ENCODE peak calls at places on chromosomes 12 and 14, in five cellular contexts. One of them, this sample, is unnamed.

GRCh38 chr14:71050227-71050823 is 143.1 kb downstream of the PCNX1 start:
- DNase-seq in cardiac muscle cell: peak
- DNase-seq in choroid plexus epithelial cell: peak
- DNase-seq in skeletal muscle cell: no peak
- DNase-seq in brain microvascular endothelial cell: no peak
- DNase-seq in this sample: no peak

GRCh38 chr12:6697584-6698351 is 2.8 kb downstream of the PIANP start:
- DNase-seq in brain microvascular endothelial cell: peak
- DNase-seq in cardiac muscle cell: peak
- DNase-seq in choroid plexus epithelial cell: peak
- DNase-seq in skeletal muscle cell: no peak
- DNase-seq in this sample: no peak

GRCh38 chr14:77498120-77498979 is at the start of gene ISM2:
- DNase-seq in choroid plexus epithelial cell: peak
- DNase-seq in cardiac muscle cell: peak
- DNase-seq in skeletal muscle cell: no peak
- DNase-seq in brain microvascular endothelial cell: peak
- DNase-seq in this sample: no peak

GRCh38 chr12:38921025-38921677 is 15.8 kb upstream of the CPNE8 start:
- DNase-seq in choroid plexus epithelial cell: peak
- DNase-seq in brain microvascular endothelial cell: peak
- DNase-seq in cardiac muscle cell: peak
- DNase-seq in skeletal muscle cell: no peak
- DNase-seq in this sample: no peak

GRCh38 chr14:24425704-24426103 is 3.8 kb downstream of the CBLN3 start:
- DNase-seq in choroid plexus epithelial cell: peak
- DNase-seq in skeletal muscle cell: peak
- DNase-seq in cardiac muscle cell: peak
- DNase-seq in brain microvascular endothelial cell: peak
- DNase-seq in this sample: no peak

GRCh38 chr14:54300881-54301280 is 95.9 kb upstream of the CDKN3 start:
- DNase-seq in cardiac muscle cell: no peak
- DNase-seq in choroid plexus epithelial cell: no peak
- DNase-seq in brain microvascular endothelial cell: no peak
- DNase-seq in skeletal muscle cell: no peak
- DNase-seq in this sample: no peak

GRCh38 chr12:125001636-125002035 is 8.2 kb downstream of the BRI3BP start:
- DNase-seq in choroid plexus epithelial cell: no peak
- DNase-seq in brain microvascular endothelial cell: no peak
- DNase-seq in skeletal muscle cell: no peak
- DNase-seq in cardiac muscle cell: no peak
- DNase-seq in this sample: no peak

GRCh38 chr12:27305673-27306504 is 26.7 kb upstream of the BMAL2 start:
- DNase-seq in cardiac muscle cell: peak
- DNase-seq in skeletal muscle cell: no peak
- DNase-seq in choroid plexus epithelial cell: peak
- DNase-seq in brain microvascular endothelial cell: no peak
- DNase-seq in this sample: no peak

GRCh38 chr14:93430889-93431670 is at the start of gene UNC79:
- DNase-seq in brain microvascular endothelial cell: peak
- DNase-seq in skeletal muscle cell: no peak
- DNase-seq in choroid plexus epithelial cell: peak
- DNase-seq in cardiac muscle cell: peak
- DNase-seq in this sample: no peak

GRCh38 chr12:28099862-28100261 is 90.4 kb upstream of the CCDC91 start:
- DNase-seq in choroid plexus epithelial cell: no peak
- DNase-seq in brain microvascular endothelial cell: no peak
- DNase-seq in cardiac muscle cell: no peak
- DNase-seq in skeletal muscle cell: no peak
- DNase-seq in this sample: no peak

GRCh38 chr12:30640392-30640791 is 55.3 kb downstream of the IPO8 start:
- DNase-seq in cardiac muscle cell: no peak
- DNase-seq in brain microvascular endothelial cell: no peak
- DNase-seq in choroid plexus epithelial cell: no peak
- DNase-seq in skeletal muscle cell: no peak
- DNase-seq in this sample: no peak

GRCh38 chr12:124927325-124928094 is 13.1 kb upstream of the UBC start:
- DNase-seq in skeletal muscle cell: no peak
- DNase-seq in choroid plexus epithelial cell: peak
- DNase-seq in brain microvascular endothelial cell: peak
- DNase-seq in cardiac muscle cell: peak
- DNase-seq in this sample: no peak

GRCh38 chr14:69093551-69094421 is 59.1 kb downstream of the DCAF5 start:
- DNase-seq in skeletal muscle cell: no peak
- DNase-seq in cardiac muscle cell: peak
- DNase-seq in choroid plexus epithelial cell: peak
- DNase-seq in brain microvascular endothelial cell: peak
- DNase-seq in this sample: no peak

GRCh38 chr12:113269257-113269943 is 48.1 kb downstream of the TPCN1 start:
- DNase-seq in cardiac muscle cell: no peak
- DNase-seq in skeletal muscle cell: no peak
- DNase-seq in choroid plexus epithelial cell: no peak
- DNase-seq in brain microvascular endothelial cell: no peak
- DNase-seq in this sample: no peak

GRCh38 chr12:111741235-111741812 is 25.4 kb upstream of the ALDH2 start:
- DNase-seq in skeletal muscle cell: no peak
- DNase-seq in brain microvascular endothelial cell: peak
- DNase-seq in choroid plexus epithelial cell: peak
- DNase-seq in cardiac muscle cell: peak
- DNase-seq in this sample: no peak

GRCh38 chr12:68180792-68181744 is 21.5 kb upstream of the IFNG start:
- DNase-seq in skeletal muscle cell: no peak
- DNase-seq in brain microvascular endothelial cell: no peak
- DNase-seq in cardiac muscle cell: peak
- DNase-seq in choroid plexus epithelial cell: peak
- DNase-seq in this sample: no peak

GRCh38 chr14:52150162-52150561 is 81.3 kb upstream of the NID2 start:
- DNase-seq in brain microvascular endothelial cell: no peak
- DNase-seq in skeletal muscle cell: no peak
- DNase-seq in cardiac muscle cell: no peak
- DNase-seq in choroid plexus epithelial cell: no peak
- DNase-seq in this sample: no peak

GRCh38 chr14:99215277-99215676 is 56.7 kb downstream of the BCL11B start:
- DNase-seq in choroid plexus epithelial cell: peak
- DNase-seq in skeletal muscle cell: peak
- DNase-seq in cardiac muscle cell: peak
- DNase-seq in brain microvascular endothelial cell: peak
- DNase-seq in this sample: peak

GRCh38 chr12:53048033-53048779 is 1.7 kb upstream of the TNS2 start:
- DNase-seq in brain microvascular endothelial cell: no peak
- DNase-seq in cardiac muscle cell: no peak
- DNase-seq in choroid plexus epithelial cell: no peak
- DNase-seq in skeletal muscle cell: no peak
- DNase-seq in this sample: no peak

GRCh38 chr14:95326987-95327386 is 7.3 kb upstream of the CLMN start:
- DNase-seq in skeletal muscle cell: no peak
- DNase-seq in brain microvascular endothelial cell: no peak
- DNase-seq in cardiac muscle cell: no peak
- DNase-seq in choroid plexus epithelial cell: no peak
- DNase-seq in this sample: no peak

GRCh38 chr14:31505411-31505810 is 17.6 kb upstream of the GPR33 start:
- DNase-seq in cardiac muscle cell: peak
- DNase-seq in brain microvascular endothelial cell: peak
- DNase-seq in choroid plexus epithelial cell: peak
- DNase-seq in skeletal muscle cell: peak
- DNase-seq in this sample: peak
- H3K4me3 ChIP-seq in cardiac muscle cell: no peak
- H3K4me3 ChIP-seq in brain microvascular endothelial cell: no peak
- H3K4me3 ChIP-seq in choroid plexus epithelial cell: no peak
- H3K4me3 ChIP-seq in skeletal muscle cell: no peak
- H3K4me3 ChIP-seq in this sample: no peak

DNA sequence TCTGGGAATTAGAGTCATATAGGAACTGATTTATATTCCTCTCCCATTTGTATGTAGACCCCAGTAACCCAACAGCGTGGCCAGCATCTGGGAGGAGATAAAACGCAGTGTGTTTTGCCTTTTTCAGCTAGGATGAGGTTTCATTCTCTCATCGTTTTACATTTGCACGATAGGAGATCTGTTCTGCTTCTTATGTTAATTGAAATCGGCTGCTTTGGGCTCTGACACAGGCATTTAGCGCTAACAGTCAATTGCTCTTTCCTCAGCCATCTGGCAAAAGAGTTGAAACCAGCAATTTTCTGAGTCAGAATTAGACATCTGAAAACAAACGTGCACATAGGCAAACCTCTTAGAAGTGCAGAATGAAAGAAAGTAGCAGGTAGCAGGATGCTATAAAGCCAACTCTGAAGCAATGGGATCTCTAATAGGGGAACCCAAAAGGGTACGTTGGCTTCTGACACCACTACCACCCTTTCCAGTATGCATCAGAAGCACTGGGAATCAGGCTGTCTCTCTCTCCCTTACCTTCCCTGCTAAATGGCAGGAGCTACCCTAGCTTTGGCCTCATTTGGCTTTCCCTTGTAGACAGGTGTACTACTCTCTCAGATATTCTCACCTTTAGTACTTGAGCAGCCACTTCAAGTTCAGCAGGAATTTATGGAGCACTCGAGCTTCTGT is 219.1 kb downstream of the PHLDA1 start:
- DNase-seq in brain microvascular endothelial cell: no peak
- DNase-seq in skeletal muscle cell: no peak
- DNase-seq in choroid plexus epithelial cell: peak
- DNase-seq in cardiac muscle cell: no peak
- DNase-seq in this sample: peak
- H3K4me3 ChIP-seq in brain microvascular endothelial cell: no peak
- H3K4me3 ChIP-seq in skeletal muscle cell: no peak
- H3K4me3 ChIP-seq in choroid plexus epithelial cell: no peak
- H3K4me3 ChIP-seq in cardiac muscle cell: no peak
- H3K4me3 ChIP-seq in this sample: peak

DNA sequence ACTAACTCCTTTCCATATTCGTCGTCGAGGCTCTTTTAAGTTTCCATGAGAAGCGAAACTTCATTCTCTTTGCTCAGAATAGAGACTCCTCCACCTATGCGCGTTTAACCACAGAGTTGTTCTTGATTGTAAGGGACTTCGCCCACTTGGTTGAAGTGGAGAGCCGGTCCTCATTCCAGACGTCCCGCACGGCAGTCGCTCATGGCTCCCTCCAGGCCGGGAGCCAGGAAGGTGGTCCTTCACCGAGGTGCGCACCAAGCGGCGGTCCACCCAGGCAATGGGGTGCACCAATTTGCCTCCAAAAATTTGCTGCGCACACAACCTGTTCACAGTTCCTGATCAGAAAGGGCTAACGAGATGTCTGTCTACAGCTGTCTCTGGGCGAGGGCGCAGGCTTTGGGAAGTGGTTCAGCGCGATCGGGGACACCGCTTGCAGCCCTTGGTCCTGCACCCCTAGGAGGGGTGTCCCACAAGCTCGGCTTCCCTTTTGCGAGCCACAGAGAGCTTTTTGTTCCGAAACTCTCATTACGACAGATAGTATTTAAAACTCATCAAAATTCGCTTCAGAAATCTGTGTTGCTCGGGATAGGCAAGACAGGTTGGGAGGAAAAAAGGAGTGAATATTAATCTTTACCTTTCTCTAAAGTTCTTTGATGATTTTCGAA is 6.5 kb upstream of the ALX1 start:
- DNase-seq in cardiac muscle cell: no peak
- DNase-seq in choroid plexus epithelial cell: peak
- DNase-seq in brain microvascular endothelial cell: no peak
- DNase-seq in skeletal muscle cell: no peak
- DNase-seq in this sample: no peak
- H3K4me3 ChIP-seq in cardiac muscle cell: peak
- H3K4me3 ChIP-seq in choroid plexus epithelial cell: peak
- H3K4me3 ChIP-seq in brain microvascular endothelial cell: peak
- H3K4me3 ChIP-seq in skeletal muscle cell: peak
- H3K4me3 ChIP-seq in this sample: no peak

GRCh38 chr12:40011775-40012129 is 94.1 kb downstream of the SLC2A13 start:
- DNase-seq in brain microvascular endothelial cell: no peak
- DNase-seq in cardiac muscle cell: no peak
- DNase-seq in choroid plexus epithelial cell: no peak
- DNase-seq in skeletal muscle cell: no peak
- DNase-seq in this sample: no peak
- H3K4me3 ChIP-seq in brain microvascular endothelial cell: no peak
- H3K4me3 ChIP-seq in cardiac muscle cell: no peak
- H3K4me3 ChIP-seq in choroid plexus epithelial cell: no peak
- H3K4me3 ChIP-seq in skeletal muscle cell: no peak
- H3K4me3 ChIP-seq in this sample: no peak

DNA sequence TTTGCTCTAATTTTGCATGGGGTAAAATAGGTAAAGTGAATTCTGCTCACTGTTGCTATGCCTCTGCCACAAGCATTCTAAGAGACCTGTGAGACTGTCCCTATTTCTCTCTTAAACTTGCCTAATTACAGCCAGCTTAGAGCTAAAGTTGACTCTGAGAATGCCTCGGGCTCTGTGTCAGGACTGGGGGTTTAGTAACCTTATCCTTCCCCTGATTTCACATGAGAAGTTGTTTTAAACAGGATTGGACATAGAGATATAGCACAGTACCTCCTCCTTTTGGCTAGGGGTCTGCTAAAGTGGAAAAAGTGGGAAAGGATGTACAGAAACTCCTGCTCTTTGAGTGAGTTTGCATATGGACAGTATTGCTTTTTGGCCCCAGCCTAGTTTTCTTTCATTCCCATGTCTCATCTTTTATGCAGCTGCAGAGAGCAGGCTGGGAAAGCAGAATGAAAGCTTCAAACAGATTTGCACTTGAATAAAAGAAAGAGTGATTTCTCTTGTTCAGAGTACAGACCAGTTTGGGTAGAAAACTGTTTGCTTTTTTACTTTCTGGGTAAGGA is 122.0 kb downstream of the RAD51B start:
- DNase-seq in skeletal muscle cell: no peak
- DNase-seq in choroid plexus epithelial cell: peak
- DNase-seq in cardiac muscle cell: peak
- DNase-seq in brain microvascular endothelial cell: peak
- DNase-seq in this sample: no peak
- H3K4me3 ChIP-seq in skeletal muscle cell: no peak
- H3K4me3 ChIP-seq in choroid plexus epithelial cell: no peak
- H3K4me3 ChIP-seq in cardiac muscle cell: no peak
- H3K4me3 ChIP-seq in brain microvascular endothelial cell: no peak
- H3K4me3 ChIP-seq in this sample: no peak

GRCh38 chr12:48998497-48999353 is 450 bp downstream of the DDN start:
- DNase-seq in choroid plexus epithelial cell: no peak
- DNase-seq in cardiac muscle cell: peak
- DNase-seq in skeletal muscle cell: no peak
- DNase-seq in brain microvascular endothelial cell: no peak
- DNase-seq in this sample: no peak
- H3K4me3 ChIP-seq in choroid plexus epithelial cell: peak
- H3K4me3 ChIP-seq in cardiac muscle cell: peak
- H3K4me3 ChIP-seq in skeletal muscle cell: peak
- H3K4me3 ChIP-seq in brain microvascular endothelial cell: peak
- H3K4me3 ChIP-seq in this sample: peak

GRCh38 chr12:115740586-115741155 is 536.8 kb downstream of the MED13L start:
- DNase-seq in choroid plexus epithelial cell: no peak
- DNase-seq in brain microvascular endothelial cell: no peak
- DNase-seq in skeletal muscle cell: no peak
- DNase-seq in cardiac muscle cell: no peak
- DNase-seq in this sample: no peak
- H3K4me3 ChIP-seq in choroid plexus epithelial cell: no peak
- H3K4me3 ChIP-seq in brain microvascular endothelial cell: no peak
- H3K4me3 ChIP-seq in skeletal muscle cell: no peak
- H3K4me3 ChIP-seq in cardiac muscle cell: no peak
- H3K4me3 ChIP-seq in this sample: no peak